ENCODE peak calls at places on chromosomes 6 and 20, in six cellular contexts. C is BE2C, V is left ventricle myocardium inferior, N is left lung, S is pancreas, P is adrenal gland. Z is an unnamed sample.
A peak's percentile ranks its signal among the peaks of the same experiment; 100 is the strongest.

GRCh38 chr6:119328866-119329806 is 20.4 kb downstream of the MAN1A1 start:
- DNase-seq in P (no peak), N (no peak), S (no peak), C (peak; percentile 40), V (no peak), Z (no peak)

GRCh38 chr6:20534906-20535305 is 649 bp downstream of the CDKAL1 start:
- DNase-seq in N (no peak), P (no peak), C (no peak), V (no peak), S (no peak), Z (no peak)

GRCh38 chr6:110699780-110700179 is 115.5 kb downstream of the CDK19 start:
- DNase-seq in N (no peak), C (no peak), P (no peak), S (no peak), V (no peak), Z (no peak)

GRCh38 chr6:107866606-107867301 is 42.6 kb upstream of the SCML4 start:
- DNase-seq in S (no peak), C (no peak), V (no peak), N (no peak), P (no peak), Z (no peak)

GRCh38 chr20:8913452-8913851 is 155.4 kb upstream of the PLCB4 start:
- DNase-seq in V (no peak), C (no peak), S (no peak), N (no peak), P (no peak), Z (no peak)

GRCh38 chr20:45959956-45960630 is 11.9 kb downstream of the ZNF335 start:
- DNase-seq in C (no peak), V (no peak), P (peak; percentile 10), N (no peak), S (no peak), Z (peak; percentile 27)

GRCh38 chr20:52340036-52340634 is 148.6 kb upstream of the ZFP64 start:
- DNase-seq in C (peak; percentile 41), N (no peak), V (no peak), S (no peak), P (no peak), Z (no peak)

GRCh38 chr20:61705909-61706308 is 359.8 kb downstream of the TAF4 start:
- DNase-seq in V (no peak), N (no peak), P (no peak), C (no peak), S (no peak), Z (no peak)

GRCh38 chr20:19251958-19252669 is 39.7 kb downstream of the SLC24A3 start:
- DNase-seq in N (no peak), P (no peak), S (no peak), C (no peak), V (no peak), Z (no peak)

GRCh38 chr20:63500151-63500901 is 1.4 kb upstream of the EEF1A2 start:
- DNase-seq in N (peak; percentile 70), P (no peak), S (no peak), V (no peak), C (no peak), Z (peak; percentile 42)

GRCh38 chr6:163001341-163001740 is 273.6 kb downstream of the PACRG start:
- DNase-seq in S (no peak), C (no peak), P (no peak), N (no peak), V (no peak), Z (no peak)

GRCh38 chr6:28838634-28839442 is 84.9 kb downstream of the TRIM27 start:
- DNase-seq in P (peak; percentile 77), N (peak; percentile 94), C (peak; percentile 92), S (peak; percentile 87), V (peak; percentile 79), Z (peak; percentile 90)

GRCh38 chr6:379367-380181 is 12.0 kb upstream of the IRF4 start:
- DNase-seq in V (no peak), S (peak; percentile 65), C (no peak), N (peak; percentile 83), P (no peak), Z (peak; percentile 51)

DNA sequence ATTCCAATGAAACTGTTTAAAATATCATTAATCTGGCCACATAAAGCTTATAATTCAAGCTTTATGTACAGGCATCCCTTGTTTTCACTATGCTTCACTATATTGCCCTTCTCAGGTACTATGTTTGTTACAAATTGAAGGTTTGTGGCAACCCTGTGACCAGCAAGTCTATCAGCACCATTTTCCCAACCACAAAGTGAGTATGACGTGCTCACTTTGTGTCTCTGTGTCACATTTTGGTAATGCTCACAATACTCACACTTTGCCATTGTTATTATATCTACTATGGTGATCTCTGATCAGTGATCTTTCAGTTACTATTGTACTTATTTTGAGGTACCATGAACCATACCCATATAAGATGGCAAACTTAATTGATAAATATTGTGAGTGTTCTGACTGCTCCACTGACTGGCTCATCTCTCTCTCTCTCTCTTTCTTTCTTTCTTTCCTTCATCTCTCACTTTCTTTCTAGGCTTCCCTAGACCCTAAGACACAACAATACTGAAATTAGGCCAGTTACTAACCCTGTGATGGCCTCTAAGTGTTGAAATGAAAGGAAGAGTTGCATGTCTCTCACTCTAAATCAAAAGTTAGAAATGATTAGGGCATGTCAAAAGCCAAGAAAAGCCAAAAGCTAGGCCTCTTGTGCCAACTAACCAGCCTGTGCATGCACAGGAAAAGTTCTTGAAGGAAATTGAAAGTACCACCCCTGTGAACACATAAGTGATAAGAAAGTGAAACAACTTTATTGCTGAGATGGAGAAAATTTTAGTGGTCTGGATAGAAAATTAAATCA is 227.9 kb downstream of the BCAS1 start:
- DNase-seq in S (no peak), N (no peak), V (no peak), P (no peak), C (no peak), Z (no peak)
- H3K4me1 ChIP-seq in S (peaks cover 7% of the 10 kb centered on the region), N (peaks cover 46% of the 10 kb centered on the region), V (no peaks in the 10 kb centered on the region), P (no peaks in the 10 kb centered on the region), C (no peaks in the 10 kb centered on the region), Z (no peaks in the 10 kb centered on the region)

GRCh38 chr6:71599366-71599765 is 287.0 kb upstream of the RIMS1 start:
- DNase-seq in P (no peak), C (no peak), V (no peak), N (no peak), S (no peak), Z (no peak)

GRCh38 chr6:71602385-71602949 is 283.9 kb upstream of the RIMS1 start:
- DNase-seq in N (no peak), C (no peak), V (no peak), P (no peak), S (no peak), Z (no peak)
- TF ChIP-seq CTCF in N (no peak), C (no peak), V (no peak), P (no peak), S (no peak), Z (no peak)

GRCh38 chr6:146543940-146544661 is 468 bp downstream of the RAB32 start:
- DNase-seq in V (peak; percentile 30), S (no peak), C (peak; percentile 6), N (peak; percentile 88), P (peak; percentile 50), Z (peak; percentile 76)

GRCh38 chr6:146545608-146546007 is 2.0 kb downstream of the RAB32 start:
- DNase-seq in C (no peak), P (no peak), N (no peak), V (no peak), S (no peak), Z (no peak)

GRCh38 chr6:146543211-146543939 is at the start of gene RAB32:
- DNase-seq in S (peak; percentile 97), V (peak; percentile 94), P (peak; percentile 94), N (peak; percentile 100), C (peak; percentile 60), Z (peak; percentile 98)

GRCh38 chr6:146544783-146545182 is 1.1 kb downstream of the RAB32 start:
- DNase-seq in V (no peak), N (no peak), C (no peak), P (no peak), S (no peak), Z (no peak)

DNA sequence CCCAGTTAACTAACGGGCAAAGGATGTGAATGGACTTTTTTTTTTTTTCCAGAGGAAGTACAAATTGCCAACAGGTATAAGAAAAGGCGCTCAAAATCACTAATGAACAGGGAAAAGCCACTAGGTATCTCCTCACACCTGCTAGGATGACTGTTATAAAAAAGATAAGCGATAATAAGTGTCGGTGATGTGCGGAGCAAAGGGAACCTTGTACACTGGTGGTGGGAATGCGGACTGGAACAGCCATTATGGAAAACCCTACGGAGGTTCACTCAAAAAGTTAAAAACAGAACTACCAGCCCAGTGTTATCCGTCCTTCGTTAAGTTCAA is 787 bp upstream of the RAB32 start:
- DNase-seq in S (no peak), C (no peak), V (no peak), N (no peak), P (no peak), Z (no peak)
- H3K4me3 ChIP-seq in S (peak overlapping the region; percentile 66), C (no peak overlapping the region), V (peak overlapping the region; percentile 85), N (peak overlapping the region; percentile 85), P (no peak overlapping the region), Z (peak overlapping the region; percentile 49)

GRCh38 chr20:23361651-23362391 is at the start of gene GZF1:
- DNase-seq in S (peak; percentile 100), P (peak; percentile 99), N (peak; percentile 99), C (peak; percentile 98), V (peak; percentile 98), Z (peak; percentile 99)
- H3K4me1 ChIP-seq in S (peaks cover 47% of the 10 kb centered on the region), P (peaks cover 49% of the 10 kb centered on the region), N (peaks cover 68% of the 10 kb centered on the region), C (peaks cover 2% of the 10 kb centered on the region), V (peaks cover 88% of the 10 kb centered on the region), Z (peaks cover 25% of the 10 kb centered on the region)

GRCh38 chr6:44642345-44642744 is 254.8 kb downstream of the CDC5L start:
- DNase-seq in V (no peak), P (no peak), N (no peak), C (no peak), S (no peak), Z (no peak)
- TF ChIP-seq CTCF in V (no peak), P (no peak), N (no peak), C (no peak), S (no peak), Z (no peak)

GRCh38 chr6:158536084-158536890 is 23.6 kb upstream of the TMEM181 start:
- DNase-seq in C (peak; percentile 69), P (peak; percentile 68), V (peak; percentile 72), N (peak; percentile 88), S (peak; percentile 89), Z (peak; percentile 70)
- H3K4me3 ChIP-seq in C (peak overlapping the region; percentile 68), P (no peak overlapping the region), V (peak overlapping the region; percentile 72), N (peak overlapping the region; percentile 58), S (peak overlapping the region; percentile 61), Z (peak overlapping the region; percentile 25)

GRCh38 chr20:12942123-12942522 is 66.6 kb upstream of the SPTLC3 start:
- DNase-seq in C (no peak), V (no peak), S (no peak), P (no peak), N (no peak), Z (no peak)
- H3K4me1 ChIP-seq in C (no peaks in the 10 kb centered on the region), V (no peaks in the 10 kb centered on the region), S (no peaks in the 10 kb centered on the region), P (no peaks in the 10 kb centered on the region), N (no peaks in the 10 kb centered on the region), Z (peaks cover 5% of the 10 kb centered on the region)

GRCh38 chr6:117481278-117481925 is 1.1 kb upstream of the DCBLD1 start:
- DNase-seq in N (peak; percentile 72), C (no peak), S (no peak), V (no peak), P (no peak), Z (no peak)

GRCh38 chr6:117483004-117483644 is 650 bp downstream of the DCBLD1 start:
- DNase-seq in V (peak; percentile 66), N (peak; percentile 89), C (peak; percentile 69), P (peak; percentile 83), S (peak; percentile 85), Z (peak; percentile 86)

GRCh38 chr6:117481926-117482239 is 591 bp upstream of the DCBLD1 start:
- DNase-seq in V (no peak), N (no peak), C (no peak), S (no peak), P (no peak), Z (no peak)

GRCh38 chr6:117483645-117484016 is 1.2 kb downstream of the DCBLD1 start:
- DNase-seq in N (no peak), S (no peak), V (no peak), C (peak; percentile 12), P (no peak), Z (no peak)

GRCh38 chr6:117482240-117483003 is at the start of gene DCBLD1:
- DNase-seq in V (peak; percentile 77), P (peak; percentile 79), C (peak; percentile 83), N (peak; percentile 94), S (peak; percentile 89), Z (peak; percentile 89)
- TF ChIP-seq CTCF in V (peak; percentile 28), P (no peak), C (no peak), N (no peak), S (no peak), Z (peak; percentile 13)

Z was measured in right lobe of liver.